ENCODE peak calls at places on chromosome 22, in four cellular contexts. X is SJSA1, N is lung, A is A549. Q is an unnamed sample.

GRCh38 chr22:36282078-36282831 is 29.3 kb downstream of the APOL1 start:
- DNase-seq in X (no peak), A (no peak), N (no peak), Q (no peak)

GRCh38 chr22:43835166-43835565 is 23.1 kb upstream of the EFCAB6 start:
- DNase-seq in A (no peak), X (no peak), N (no peak), Q (no peak)

GRCh38 chr22:46592390-46592872 is 27.8 kb upstream of the GRAMD4 start:
- DNase-seq in N (no peak), A (no peak), X (peak; percentile 63), Q (no peak)

GRCh38 chr22:19994851-19995610 is 21.6 kb downstream of the ARVCF start:
- DNase-seq in A (no peak), N (no peak), X (no peak), Q (no peak)

GRCh38 chr22:46934746-46935491 is 172.5 kb downstream of the TBC1D22A start:
- DNase-seq in A (peak; percentile 56), X (peak; percentile 78), N (no peak), Q (peak; percentile 25)

GRCh38 chr22:49883294-49883640 is 29.6 kb downstream of the ZBED4 start:
- DNase-seq in N (no peak), A (no peak), X (no peak), Q (no peak)

GRCh38 chr22:36017661-36018091 is 10.9 kb downstream of the RBFOX2 start:
- DNase-seq in X (no peak), N (no peak), A (no peak), Q (no peak)

GRCh38 chr22:49767355-49768062 is 60.2 kb downstream of the BRD1 start:
- DNase-seq in X (peak; percentile 54), A (peak; percentile 55), N (no peak), Q (no peak)

GRCh38 chr22:21025266-21025665 is 7.1 kb downstream of the SLC7A4 start:
- DNase-seq in N (no peak), A (no peak), X (no peak), Q (no peak)

GRCh38 chr22:30733081-30733680 is 38.5 kb downstream of the OSBP2 start:
- DNase-seq in N (no peak), X (no peak), A (no peak), Q (no peak)

GRCh38 chr22:46862418-46863324 is 100.2 kb downstream of the TBC1D22A start:
- DNase-seq in N (no peak), X (no peak), A (no peak), Q (no peak)

GRCh38 chr22:33051960-33052839 is 6.0 kb downstream of the SYN3 start:
- DNase-seq in N (no peak), A (no peak), X (no peak), Q (no peak)

GRCh38 chr22:31682751-31683150 is 20.7 kb upstream of the PISD start:
- DNase-seq in N (no peak), X (no peak), A (no peak), Q (no peak)

GRCh38 chr22:22080270-22080669 is 97.7 kb upstream of the TOP3B start:
- DNase-seq in A (no peak), N (no peak), X (no peak), Q (no peak)

GRCh38 chr22:46149493-46149997 is 781 bp upstream of the PPARA start:
- DNase-seq in A (no peak), X (peak; percentile 20), N (peak; percentile 67), Q (peak; percentile 84)

GRCh38 chr22:46432164-46433068 is 96.9 kb downstream of the TRMU start:
- DNase-seq in A (no peak), X (no peak), N (no peak), Q (peak; percentile 63)

GRCh38 chr22:35051791-35052190 is 14.2 kb upstream of the ISX start:
- DNase-seq in X (no peak), A (no peak), N (no peak), Q (no peak)

GRCh38 chr22:23264610-23265388 is 84.5 kb downstream of the BCR start:
- DNase-seq in X (no peak), N (no peak), A (no peak), Q (no peak)

GRCh38 chr22:50192825-50193204 is 7.1 kb downstream of the TRABD start:
- DNase-seq in A (no peak), N (no peak), X (no peak), Q (no peak)

GRCh38 chr22:17106785-17107546 is 14.2 kb downstream of the TMEM121B start:
- DNase-seq in X (no peak), N (no peak), A (no peak), Q (no peak)

GRCh38 chr22:28544431-28544868 is 135.2 kb downstream of the TTC28 start:
- DNase-seq in X (no peak), N (no peak), A (no peak), Q (no peak)

GRCh38 chr22:29016067-29016938 is 45.3 kb downstream of the C22orf31 start:
- DNase-seq in A (no peak), N (no peak), X (no peak), Q (no peak)

GRCh38 chr22:18044548-18045271 is 20.3 kb upstream of the MICAL3 start:
- DNase-seq in X (no peak), A (no peak), N (peak; percentile 38), Q (peak; percentile 50)

GRCh38 chr22:25564320-25564978 is at the start of gene GRK3:
- DNase-seq in X (peak; percentile 59), A (peak; percentile 59), N (peak; percentile 80), Q (peak; percentile 77)

GRCh38 chr22:48651036-48651890 is 1176.4 kb downstream of the BRD1 start:
- DNase-seq in X (no peak), A (no peak), N (no peak), Q (no peak)

GRCh38 chr22:48320671-48321515 is 1506.8 kb downstream of the BRD1 start:
- DNase-seq in A (no peak), X (peak; percentile 37), N (no peak), Q (no peak)

GRCh38 chr22:23359583-23360123 is 179.3 kb downstream of the BCR start:
- DNase-seq in N (no peak), X (no peak), A (no peak), Q (no peak)

GRCh38 chr22:19477321-19478085 is 1.5 kb downstream of the UFD1 start:
- DNase-seq in N (no peak), A (no peak), X (peak; percentile 34), Q (no peak)

GRCh38 chr22:31327786-31328544 is 18.2 kb downstream of the PATZ1 start:
- DNase-seq in A (no peak), N (no peak), X (no peak), Q (no peak)

GRCh38 chr22:32823024-32823730 is 21.7 kb downstream of the TIMP3 start:
- DNase-seq in A (peak; percentile 64), N (no peak), X (no peak), Q (peak; percentile 48)

GRCh38 chr22:49935561-49935960 is 17.1 kb downstream of the CRELD2 start:
- DNase-seq in X (no peak), A (no peak), N (no peak), Q (no peak)

GRCh38 chr22:27726726-27727449 is 74.7 kb downstream of the MN1 start:
- DNase-seq in X (peak; percentile 98), A (peak; percentile 77), N (peak; percentile 56), Q (peak; percentile 35)

GRCh38 chr22:19958083-19959042 is 16.7 kb upstream of the TXNRD2 start:
- DNase-seq in X (no peak), N (no peak), A (no peak), Q (no peak)

GRCh38 chr22:39155421-39155820 is 2.9 kb upstream of the CBX7 start:
- DNase-seq in X (no peak), N (no peak), A (no peak), Q (no peak)

GRCh38 chr22:17964153-17964552 is 60.2 kb downstream of the MICAL3 start:
- DNase-seq in X (no peak), N (no peak), A (no peak), Q (no peak)

GRCh38 chr22:18113680-18114394 is 3.2 kb downstream of the TUBA8 start:
- DNase-seq in A (no peak), X (no peak), N (no peak), Q (no peak)

DNA sequence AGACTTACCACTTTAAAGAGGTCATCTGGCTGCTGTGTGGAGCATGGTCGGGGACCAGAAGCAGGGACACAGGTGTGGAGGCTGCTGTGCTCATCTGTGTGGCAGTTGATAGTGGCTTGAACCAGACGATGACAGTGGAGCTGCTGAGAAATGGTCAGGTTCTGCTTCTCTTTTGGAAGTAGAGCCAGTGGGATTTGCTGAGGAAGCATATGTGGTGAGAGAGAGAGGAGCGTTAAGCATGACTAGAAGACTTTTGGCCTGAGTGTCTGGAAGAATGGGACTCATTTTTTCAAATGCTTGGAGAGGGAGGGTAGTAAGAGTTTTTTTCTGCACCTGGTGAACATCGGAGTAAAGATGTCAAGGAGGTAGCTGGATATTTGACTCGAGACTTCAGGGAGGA is 12.5 kb upstream of the SREBF2 start:
- DNase-seq in N (no peak), A (no peak), X (no peak), Q (no peak)
- H3K4me1 ChIP-seq in N (peaks cover 3% of the 10 kb centered on the region), A (peaks cover 10% of the 10 kb centered on the region), X (no peaks in the 10 kb centered on the region), Q (no peaks in the 10 kb centered on the region)

DNA sequence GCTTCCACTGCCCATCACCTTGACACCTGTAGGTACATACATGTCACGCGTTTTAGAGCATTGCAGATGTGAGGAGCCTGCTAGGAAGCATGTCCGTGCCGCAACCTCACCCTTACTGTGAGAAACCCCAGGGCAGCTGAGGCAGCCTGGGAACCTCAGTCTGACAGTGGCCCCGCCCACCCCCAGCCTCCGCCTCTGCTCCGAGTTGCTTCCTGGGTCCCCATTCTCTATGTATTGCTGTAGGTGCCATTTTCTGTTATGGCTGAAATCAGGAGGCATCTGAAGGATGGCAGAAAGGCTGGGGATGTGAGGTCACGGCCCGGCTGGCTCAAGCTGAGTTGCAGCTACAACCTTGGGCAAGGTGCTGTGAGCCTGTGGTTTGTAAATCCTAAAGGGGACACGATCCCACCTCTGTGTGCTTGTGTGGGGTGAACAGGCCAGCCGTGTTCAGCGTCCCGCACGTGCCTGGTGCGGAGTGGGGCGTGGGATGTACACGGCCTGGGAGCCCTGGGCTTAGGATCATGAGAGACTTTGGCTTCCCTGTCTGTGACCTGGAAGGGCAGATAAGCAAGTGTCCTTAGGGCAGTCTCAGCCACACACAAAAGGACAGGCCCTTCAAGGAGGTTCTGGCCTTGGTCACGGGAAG is 102.7 kb downstream of the PHF21B start:
- DNase-seq in N (no peak), A (no peak), X (no peak), Q (no peak)
- H3K4me1 ChIP-seq in N (no peaks in the 10 kb centered on the region), A (no peaks in the 10 kb centered on the region), X (no peaks in the 10 kb centered on the region), Q (no peaks in the 10 kb centered on the region)

GRCh38 chr22:41410311-41410751 is 28.6 kb downstream of the TEF start:
- DNase-seq in N (peak; percentile 79), A (no peak), X (no peak), Q (no peak)
- H3K4me1 ChIP-seq in N (peaks cover 25% of the 10 kb centered on the region), A (peaks cover 15% of the 10 kb centered on the region), X (peaks cover 19% of the 10 kb centered on the region), Q (peaks cover 14% of the 10 kb centered on the region)

DNA sequence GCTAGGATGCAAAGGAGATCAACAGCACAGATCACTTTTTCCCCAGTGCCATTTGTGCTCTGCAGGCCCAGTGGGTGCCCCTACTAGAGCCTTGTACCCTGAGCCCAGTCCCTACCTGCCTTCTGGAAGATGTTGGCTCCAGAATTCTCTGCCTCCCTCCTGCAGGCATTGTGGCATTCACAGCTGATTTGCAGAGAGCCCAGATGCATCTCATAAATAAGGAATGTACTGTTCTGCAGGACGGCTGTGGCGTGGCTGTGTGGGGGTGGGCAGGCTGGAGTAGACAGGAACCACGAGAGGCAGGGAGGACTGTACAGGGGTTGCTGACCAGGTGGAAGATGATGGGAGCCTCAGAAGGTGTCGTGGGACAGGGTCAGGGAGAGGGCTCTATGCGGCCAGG is 11.2 kb upstream of the MIAT start:
- DNase-seq in X (no peak), N (no peak), A (no peak), Q (no peak)
- H3K4me1 ChIP-seq in X (peaks cover 19% of the 10 kb centered on the region), N (peaks cover 4% of the 10 kb centered on the region), A (peaks cover 5% of the 10 kb centered on the region), Q (no peaks in the 10 kb centered on the region)

GRCh38 chr22:42645938-42646568 is 3.1 kb downstream of the CYB5R3 start:
- DNase-seq in N (no peak), A (no peak), X (no peak), Q (peak; percentile 71)
- H3K4me1 ChIP-seq in N (peaks cover 60% of the 10 kb centered on the region), A (peaks cover 33% of the 10 kb centered on the region), X (peaks cover 58% of the 10 kb centered on the region), Q (peaks cover 47% of the 10 kb centered on the region)

GRCh38 chr22:37288521-37288920 is 6.2 kb downstream of the CYTH4 start:
- DNase-seq in A (no peak), N (no peak), X (no peak), Q (no peak)
- H3K4me1 ChIP-seq in A (no peaks in the 10 kb centered on the region), N (no peaks in the 10 kb centered on the region), X (no peaks in the 10 kb centered on the region), Q (no peaks in the 10 kb centered on the region)